ENCODE peak calls at places on chromosome 4, in seven cellular contexts. F is fibroblast of lung, L is H1, R is neural progenitor cell, E is IMR-90, X is GM23338, Q is hepatocyte. K is an unnamed sample. For H3K36me3, the result is how much of the 10 kb centered on the place peaks cover.

GRCh38 chr4:136812100-136812880 is 720.0 kb downstream of the PCDH18 start:
- DNase-seq in Q (no peak), L (no peak), F (no peak), X (no peak), R (no peak), E (no peak), K (no peak)

GRCh38 chr4:46975841-46976551 is 17.4 kb downstream of the GABRA4 start:
- DNase-seq in F (peak), L (no peak), Q (no peak), X (no peak), E (peak), R (no peak), K (no peak)

GRCh38 chr4:173211838-173212237 is 43.2 kb downstream of the GALNT7 start:
- DNase-seq in Q (peak), X (no peak), L (no peak), E (peak), F (peak), R (no peak), K (peak)

GRCh38 chr4:182185491-182185890 is 57.7 kb upstream of the TENM3 start:
- DNase-seq in E (peak), Q (no peak), R (no peak), F (peak), X (no peak), L (no peak), K (no peak)

GRCh38 chr4:70666369-70666768 is at the start of gene JCHAIN:
- DNase-seq in E (peak), X (no peak), F (peak), R (no peak), L (no peak), Q (no peak), K (peak)

GRCh38 chr4:47835489-47835888 is 2.4 kb downstream of the CORIN start:
- DNase-seq in X (peak), E (peak), R (no peak), Q (no peak), L (no peak), F (no peak), K (no peak)

GRCh38 chr4:24476209-24476781 is 108.1 kb downstream of the DHX15 start:
- DNase-seq in Q (no peak), E (peak), R (peak), F (peak), X (peak), L (no peak), K (peak)

GRCh38 chr4:13860126-13860525 is 232.6 kb upstream of the BOD1L1 start:
- DNase-seq in L (no peak), E (no peak), F (no peak), R (peak), X (peak), Q (no peak), K (peak)

GRCh38 chr4:101155859-101156430 is 191.4 kb downstream of the PPP3CA start:
- DNase-seq in L (no peak), X (no peak), R (no peak), Q (no peak), F (no peak), E (no peak), K (no peak)

GRCh38 chr4:7893539-7893938 is 46.1 kb downstream of the AFAP1 start:
- DNase-seq in R (no peak), X (no peak), E (peak), L (no peak), Q (no peak), F (no peak), K (no peak)

GRCh38 chr4:169810325-169811323 is 52.9 kb upstream of the HPF1 start:
- DNase-seq in E (peak), X (peak), R (peak), Q (peak), L (no peak), F (peak), K (peak)

GRCh38 chr4:3291411-3291968 is 1.3 kb upstream of the RGS12 start:
- DNase-seq in E (no peak), Q (peak), R (peak), X (peak), F (no peak), L (peak), K (peak)

GRCh38 chr4:121551881-121552280 is 144.9 kb downstream of the ANXA5 start:
- DNase-seq in L (no peak), Q (no peak), F (no peak), E (no peak), X (no peak), R (no peak), K (no peak)

GRCh38 chr4:3108211-3108610 is 33.7 kb downstream of the HTT start:
- DNase-seq in R (no peak), Q (no peak), X (no peak), E (peak), L (no peak), F (no peak), K (no peak)

GRCh38 chr4:3270141-3270611 is 21.2 kb downstream of the MSANTD1 start:
- DNase-seq in X (no peak), E (no peak), R (peak), F (no peak), Q (peak), L (peak), K (no peak)

GRCh38 chr4:174929346-174929745 is 11.2 kb downstream of the ADAM29 start:
- DNase-seq in E (no peak), X (peak), L (no peak), R (no peak), Q (no peak), F (no peak), K (no peak)

GRCh38 chr4:139660518-139661149 is 5.0 kb upstream of the MGST2 start:
- DNase-seq in Q (peak), X (no peak), F (no peak), E (no peak), R (no peak), L (no peak), K (no peak)

GRCh38 chr4:21801661-21802355 is 146.8 kb downstream of the KCNIP4 start:
- DNase-seq in Q (no peak), X (no peak), E (no peak), L (no peak), R (no peak), F (no peak), K (peak)

GRCh38 chr4:168683595-168683994 is 186.7 kb downstream of the PALLD start:
- DNase-seq in R (no peak), L (no peak), Q (no peak), F (no peak), X (no peak), E (peak), K (peak)

GRCh38 chr4:54543088-54543795 is 114.5 kb upstream of the KIT start:
- DNase-seq in Q (no peak), L (no peak), F (no peak), E (peak), R (no peak), X (no peak), K (peak)

GRCh38 chr4:133483600-133484246 is 334.6 kb downstream of the PCDH10 start:
- DNase-seq in X (peak), Q (peak), E (peak), F (peak), L (no peak), R (peak), K (peak)

GRCh38 chr4:40585201-40585789 is 44.4 kb downstream of the RBM47 start:
- DNase-seq in X (no peak), R (no peak), F (no peak), E (no peak), L (no peak), Q (no peak), K (no peak)
- TF ChIP-seq CTCF in X (no peak), R (no peak), F (no peak), E (no peak), L (no peak), Q (no peak), K (no peak)

DNA sequence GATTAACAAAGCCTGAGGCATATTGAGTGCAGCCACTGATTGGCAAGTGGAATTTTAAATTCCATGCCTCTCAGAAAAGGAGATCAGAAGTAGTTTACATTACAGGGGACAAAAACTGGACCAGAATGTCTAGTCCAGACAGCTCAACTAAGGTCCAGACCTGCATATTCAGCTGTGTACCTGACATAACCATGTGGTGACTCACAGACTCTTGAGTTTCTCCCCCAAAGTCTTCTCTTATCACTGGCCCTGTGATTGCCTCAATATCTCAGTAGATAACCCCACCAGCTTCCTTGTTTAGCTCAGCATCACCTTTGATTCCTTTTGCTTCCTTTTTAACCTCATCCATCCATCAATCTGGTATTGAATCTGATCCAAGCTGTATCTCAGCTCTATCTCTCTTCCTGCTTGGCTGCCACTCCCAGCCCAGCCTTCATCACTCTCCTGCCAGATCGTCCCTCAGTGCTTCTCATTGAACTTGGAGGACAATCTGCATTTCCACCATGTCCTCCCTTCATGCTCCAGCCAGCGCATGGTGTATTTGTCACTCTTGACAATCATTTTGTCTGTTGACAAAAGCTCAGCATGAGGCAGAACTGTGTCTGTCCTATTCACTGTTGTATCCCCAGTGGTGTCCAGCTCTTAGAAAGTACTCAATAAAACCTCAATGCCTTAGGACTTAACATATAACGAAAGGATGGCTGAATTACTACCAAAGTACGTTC is 27.8 kb upstream of the SLC2A9 start:
- DNase-seq in L (no peak), E (no peak), F (no peak), Q (peak), X (no peak), R (no peak), K (no peak)
- H3K4me2 ChIP-seq in L (no peak), E (no peak), F (no peak), Q (no peak), X (no peak), R (no peak), K (no peak)

DNA sequence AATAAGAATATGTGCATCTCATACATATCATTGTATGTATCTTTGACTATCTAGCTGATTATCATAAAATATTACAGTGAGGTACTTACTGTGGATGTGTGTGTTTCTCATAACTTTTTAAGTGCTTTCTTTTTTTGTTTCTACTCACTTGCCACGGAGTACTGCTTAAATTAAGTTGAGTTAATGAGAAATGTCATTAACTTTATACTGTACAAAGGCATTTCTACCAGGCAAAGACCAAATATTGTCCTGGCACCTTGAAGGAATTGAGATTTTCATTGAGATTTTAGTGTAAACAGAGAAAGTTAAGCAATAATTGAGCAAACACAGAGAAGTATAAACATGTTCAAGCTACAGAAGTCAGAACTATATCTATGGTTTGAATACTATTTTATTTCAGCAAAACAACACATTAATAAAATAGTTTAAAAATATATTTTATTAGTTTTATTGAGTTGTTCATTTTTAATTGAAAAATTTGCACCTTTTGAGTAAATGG is 1750.0 kb downstream of the PCDH7 start:
- DNase-seq in R (no peak), E (no peak), X (no peak), Q (no peak), F (no peak), L (no peak), K (no peak)
- H3K36me3 ChIP-seq in R (under half), E (under half), X (under half), Q (under half), F (under half), L (under half), K (under half)

GRCh38 chr4:11424000-11424399 is 4.7 kb downstream of the HS3ST1 start:
- DNase-seq in L (no peak), Q (peak), F (peak), R (peak), X (peak), E (peak), K (peak)
- TF ChIP-seq CTCF in L (peak), Q (peak), F (peak), R (peak), X (peak), E (no peak), K (no peak)

GRCh38 chr4:180407273-180407885 is 1835.8 kb upstream of the TENM3 start:
- DNase-seq in R (no peak), E (no peak), X (no peak), L (no peak), F (no peak), Q (no peak), K (peak)
- H3K4me2 ChIP-seq in R (no peak), E (no peak), X (no peak), L (no peak), F (no peak), Q (no peak), K (no peak)

DNA sequence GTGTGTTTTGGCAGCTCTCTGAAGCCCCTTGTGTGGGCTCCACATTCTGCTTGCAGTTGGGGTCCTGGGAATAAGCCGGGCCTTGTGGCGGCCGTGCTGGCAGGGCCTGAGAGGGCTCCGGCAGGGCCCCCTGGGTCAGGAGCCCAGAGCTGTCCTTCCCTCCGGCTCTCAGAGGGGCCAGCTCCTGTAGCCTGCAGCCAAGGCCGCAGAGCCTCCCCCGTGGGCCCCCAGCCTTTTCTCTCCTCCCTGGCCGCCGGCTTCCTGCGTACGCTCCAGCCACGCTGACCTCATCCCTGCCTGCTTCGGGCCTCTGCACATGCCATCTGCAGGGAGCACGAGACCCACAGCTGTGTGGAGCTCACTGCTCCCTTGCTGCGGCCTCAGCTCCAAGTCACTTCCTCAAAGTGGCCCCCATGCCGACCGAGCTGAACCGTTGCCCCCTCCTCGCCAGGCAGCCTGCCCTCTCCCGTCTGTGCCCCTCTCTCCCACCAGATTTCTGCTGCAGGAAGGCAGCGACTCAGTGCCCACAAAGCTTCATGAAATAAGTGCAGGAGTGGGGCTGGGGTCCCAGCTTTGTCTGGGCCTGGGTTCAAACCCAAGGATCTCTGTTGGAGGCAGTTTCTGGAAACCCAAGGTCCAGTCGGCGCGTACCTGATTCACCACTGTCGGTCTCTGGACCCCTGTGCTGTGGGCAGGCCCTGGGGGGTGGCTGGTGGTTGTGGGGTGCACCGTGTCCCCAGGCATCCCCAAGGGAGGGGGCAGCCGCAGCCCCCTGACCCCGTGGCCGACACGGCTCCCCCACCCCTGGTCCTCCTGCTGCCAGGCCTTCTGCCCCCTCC is 57.1 kb upstream of the NKX1-1 start:
- DNase-seq in Q (peak), R (no peak), L (no peak), E (peak), X (no peak), F (peak), K (no peak)
- H3K36me3 ChIP-seq in Q (under half), R (under half), L (under half), E (under half), X (under half), F (under half), K (under half)

GRCh38 chr4:1990676-1991075 is 18.1 kb downstream of the NELFA start:
- DNase-seq in R (no peak), F (no peak), L (no peak), X (no peak), Q (no peak), E (no peak), K (no peak)

GRCh38 chr4:1991087-1991486 is 17.7 kb downstream of the NELFA start:
- DNase-seq in X (no peak), L (no peak), R (no peak), F (no peak), Q (no peak), E (no peak), K (no peak)

GRCh38 chr4:1993169-1993516 is 15.6 kb downstream of the NELFA start:
- DNase-seq in Q (no peak), X (no peak), F (no peak), R (no peak), E (no peak), L (no peak), K (no peak)

GRCh38 chr4:1992468-1993168 is 16.2 kb downstream of the NELFA start:
- DNase-seq in L (peak), F (no peak), Q (no peak), E (no peak), X (peak), R (peak), K (no peak)

GRCh38 chr4:1991596-1992434 is 17.0 kb downstream of the NELFA start:
- DNase-seq in E (no peak), R (no peak), Q (no peak), X (no peak), F (no peak), L (no peak), K (no peak)
- TF ChIP-seq CTCF in E (no peak), R (no peak), Q (no peak), X (no peak), F (no peak), L (no peak), K (no peak)

DNA sequence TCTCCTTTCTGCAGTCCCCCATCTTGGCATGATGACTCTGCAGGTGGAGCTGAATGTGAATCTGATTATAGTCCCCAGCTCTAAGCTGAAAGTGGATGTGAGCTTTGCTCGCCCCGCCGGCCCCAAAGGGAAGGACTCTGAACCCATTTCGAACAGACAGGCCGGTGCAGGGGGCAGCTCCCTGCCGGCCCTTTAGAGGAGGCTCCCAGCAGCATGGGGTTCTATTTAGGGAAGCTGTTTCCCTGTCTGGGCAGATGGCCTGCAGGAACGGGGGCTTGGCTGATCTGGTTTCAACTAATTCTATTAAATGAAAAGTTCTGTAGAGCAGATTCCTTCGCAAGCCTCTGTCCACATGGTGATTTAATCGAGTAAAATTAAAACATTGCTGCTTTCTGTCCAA is 104.8 kb upstream of the MSX1 start:
- DNase-seq in L (no peak), Q (no peak), E (no peak), R (peak), X (no peak), F (no peak), K (no peak)
- H3K4me2 ChIP-seq in L (no peak), Q (peak), E (no peak), R (peak), X (no peak), F (no peak), K (no peak)

GRCh38 chr4:186606593-186606992 is 51.2 kb upstream of the MTNR1A start:
- DNase-seq in R (peak), E (peak), L (no peak), Q (peak), F (no peak), X (no peak), K (peak)
- H3K36me3 ChIP-seq in R (half or more), E (half or more), L (half or more), Q (under half), F (under half), X (half or more), K (under half)

GRCh38 chr4:38071801-38072567 is 111.8 kb downstream of the PTTG2 start:
- DNase-seq in E (peak), R (no peak), F (peak), Q (no peak), L (no peak), X (no peak), K (no peak)

GRCh38 chr4:38068107-38068506 is 107.9 kb downstream of the PTTG2 start:
- DNase-seq in E (no peak), R (no peak), L (no peak), Q (no peak), X (no peak), F (no peak), K (no peak)

GRCh38 chr4:38072578-38072977 is 112.4 kb downstream of the PTTG2 start:
- DNase-seq in F (peak), E (no peak), L (no peak), X (no peak), Q (no peak), R (no peak), K (no peak)

GRCh38 chr4:38067499-38067898 is 107.3 kb downstream of the PTTG2 start:
- DNase-seq in X (no peak), E (no peak), R (no peak), F (no peak), L (no peak), Q (no peak), K (no peak)

DNA sequence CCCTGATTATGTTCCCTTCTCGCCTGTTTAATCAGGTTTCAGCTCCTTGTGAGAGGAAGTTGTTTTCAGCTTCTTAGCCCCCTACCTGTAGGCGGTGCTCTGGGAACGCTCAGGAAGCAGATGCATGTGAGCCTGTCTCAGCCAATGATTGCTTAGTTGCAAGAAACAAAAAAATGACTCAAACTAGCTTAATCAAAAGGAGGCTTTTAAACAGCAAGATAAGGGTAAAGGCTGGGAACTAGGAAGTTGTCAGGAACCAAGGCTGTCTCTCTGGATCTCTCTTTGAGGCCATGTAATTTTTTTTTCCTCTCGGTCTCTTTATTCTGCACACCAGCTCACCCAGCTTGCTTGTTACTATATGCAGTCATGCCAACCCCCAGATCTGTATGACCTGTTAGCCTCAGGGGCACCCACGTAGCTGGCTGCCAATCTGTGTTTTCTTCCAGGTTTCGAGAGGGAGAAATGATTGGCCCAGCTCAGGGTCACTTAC is 109.1 kb downstream of the PTTG2 start:
- DNase-seq in Q (peak), R (peak), E (peak), X (peak), F (peak), L (no peak), K (peak)
- TF ChIP-seq CTCF in Q (peak), R (peak), E (peak), X (peak), F (peak), L (peak), K (peak)